ENCODE peak calls at places on chromosomes 2 and 18, in five cellular contexts. J, I, F, X and G are unnamed samples.

GRCh38 chr2:171723724-171724683 is 36.7 kb downstream of the DYNC1I2 start:
- DNase-seq in F (peak), I (peak), J (no peak), X (no peak), G (peak)

GRCh38 chr2:69811591-69811990 is 17.9 kb upstream of the GMCL1 start:
- DNase-seq in F (no peak), I (no peak), X (no peak), J (no peak), G (no peak)

GRCh38 chr2:160332318-160332717 is 132.2 kb upstream of the ITGB6 start:
- DNase-seq in F (peak), I (no peak), J (peak), X (no peak), G (no peak)

GRCh38 chr2:168171069-168171762 is 76.2 kb downstream of the STK39 start:
- DNase-seq in X (no peak), J (no peak), F (no peak), I (no peak), G (no peak)

GRCh38 chr2:157438907-157439791 is 4.7 kb downstream of the CYTIP start:
- DNase-seq in X (no peak), F (no peak), J (no peak), I (no peak), G (no peak)

GRCh38 chr2:128304715-128305554 is 13.7 kb downstream of the HS6ST1 start:
- DNase-seq in I (peak), J (peak), F (peak), X (no peak), G (no peak)

GRCh38 chr18:60413944-60414547 is 41.5 kb upstream of the MC4R start:
- DNase-seq in I (peak), F (peak), X (peak), J (peak), G (no peak)

GRCh38 chr2:208392300-208392699 is 14.3 kb upstream of the PTH2R start:
- DNase-seq in J (no peak), F (no peak), I (no peak), X (no peak), G (no peak)

GRCh38 chr2:220034356-220035121 is 407.1 kb downstream of the SLC4A3 start:
- DNase-seq in J (peak), X (no peak), F (peak), I (no peak), G (no peak)

GRCh38 chr18:44543387-44543786 is 137.3 kb upstream of the SETBP1 start:
- DNase-seq in X (no peak), I (no peak), J (no peak), F (no peak), G (no peak)

GRCh38 chr2:9264301-9264700 is 57.7 kb downstream of the ASAP2 start:
- DNase-seq in I (no peak), J (no peak), X (no peak), F (peak), G (no peak)

GRCh38 chr2:118086024-118086633 is 2.1 kb upstream of the INSIG2 start:
- DNase-seq in I (no peak), J (no peak), X (no peak), F (no peak), G (no peak)

GRCh38 chr2:3827673-3828575 is 124.5 kb downstream of the DCDC2C start:
- DNase-seq in J (no peak), X (no peak), I (no peak), F (peak), G (no peak)

GRCh38 chr2:173652311-173652710 is 297.6 kb downstream of the CDCA7 start:
- DNase-seq in F (peak), I (no peak), X (no peak), J (peak), G (no peak)

GRCh38 chr2:127371037-127371436 is 16.7 kb downstream of the MAP3K2 start:
- DNase-seq in X (no peak), J (no peak), F (no peak), I (no peak), G (no peak)

GRCh38 chr2:146917430-146918037 is 927.3 kb upstream of the ACVR2A start:
- DNase-seq in J (no peak), F (no peak), I (no peak), X (no peak), G (no peak)

GRCh38 chr2:66573412-66573811 is 138.5 kb downstream of the MEIS1 start:
- DNase-seq in X (peak), J (no peak), F (peak), I (peak), G (no peak)

GRCh38 chr2:120740375-120740764 is 4.7 kb downstream of the GLI2 start:
- DNase-seq in X (peak), F (no peak), I (peak), J (no peak), G (peak)

GRCh38 chr2:64945973-64946736 is 43.0 kb upstream of the SLC1A4 start:
- DNase-seq in J (peak), I (no peak), X (no peak), F (peak), G (no peak)

GRCh38 chr18:46641917-46642316 is 15.1 kb downstream of the LOXHD1 start:
- DNase-seq in X (no peak), J (no peak), F (no peak), I (no peak), G (no peak)

GRCh38 chr2:189770590-189771322 is 8.2 kb upstream of the OSGEPL1 start:
- DNase-seq in I (no peak), J (no peak), F (no peak), X (no peak), G (no peak)

GRCh38 chr18:80046961-80047541 is 12.8 kb downstream of the RBFA start:
- DNase-seq in I (no peak), F (no peak), J (no peak), X (no peak), G (no peak)

GRCh38 chr2:79935771-79936657 is 368.5 kb downstream of the LRRTM1 start:
- DNase-seq in X (no peak), J (peak), I (peak), F (peak), G (peak)

DNA sequence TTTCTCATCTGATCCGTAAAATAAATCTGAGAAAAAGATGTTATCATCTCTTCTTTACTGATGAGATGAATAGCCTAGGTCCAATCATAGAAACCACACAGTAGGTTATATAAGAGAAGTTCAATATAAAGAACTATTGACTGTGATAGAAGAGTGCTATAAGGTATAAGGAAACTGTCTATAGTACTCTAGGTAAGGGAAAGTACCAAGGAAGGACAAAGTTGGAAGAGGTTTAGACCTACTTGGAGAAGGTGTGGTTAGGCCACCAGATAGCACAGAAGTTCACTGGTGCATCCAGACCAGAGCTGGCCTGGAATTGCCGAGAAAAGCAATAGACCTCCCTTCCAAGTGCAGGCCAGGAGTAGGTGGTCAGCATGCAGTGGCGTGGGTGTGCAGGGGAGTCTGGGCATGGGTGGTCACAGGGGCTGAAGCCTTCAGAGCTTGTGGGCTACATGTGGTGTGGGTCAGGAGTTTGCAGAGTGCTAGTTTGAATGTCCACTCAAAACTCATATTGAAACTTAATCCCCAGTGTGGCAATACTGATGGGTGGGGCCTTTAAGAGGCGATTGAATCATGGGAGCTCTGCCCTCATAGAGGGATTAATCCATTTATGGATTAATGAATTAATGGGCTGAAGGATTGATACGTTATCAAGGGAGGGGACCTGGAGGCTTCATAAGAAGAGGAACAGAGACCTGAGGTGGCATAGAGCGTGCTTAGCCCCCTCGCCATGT is 86.3 kb downstream of the ALPK2 start:
- DNase-seq in F (no peak), X (no peak), I (no peak), J (no peak), G (no peak)
- H4K91ac ChIP-seq in F (peak), X (peak), I (no peak), J (no peak), G (no peak)

GRCh38 chr18:10056506-10056905 is 142.7 kb downstream of the VAPA start:
- DNase-seq in F (no peak), I (no peak), J (no peak), X (no peak), G (no peak)

GRCh38 chr18:10057401-10057800 is 143.6 kb downstream of the VAPA start:
- DNase-seq in X (no peak), F (no peak), J (no peak), I (no peak), G (no peak)

GRCh38 chr18:10059610-10060468 is 146.0 kb downstream of the VAPA start:
- DNase-seq in J (no peak), F (peak), I (no peak), X (no peak), G (no peak)

GRCh38 chr18:10060469-10060782 is 146.6 kb downstream of the VAPA start:
- DNase-seq in J (no peak), X (no peak), I (no peak), F (no peak), G (no peak)

DNA sequence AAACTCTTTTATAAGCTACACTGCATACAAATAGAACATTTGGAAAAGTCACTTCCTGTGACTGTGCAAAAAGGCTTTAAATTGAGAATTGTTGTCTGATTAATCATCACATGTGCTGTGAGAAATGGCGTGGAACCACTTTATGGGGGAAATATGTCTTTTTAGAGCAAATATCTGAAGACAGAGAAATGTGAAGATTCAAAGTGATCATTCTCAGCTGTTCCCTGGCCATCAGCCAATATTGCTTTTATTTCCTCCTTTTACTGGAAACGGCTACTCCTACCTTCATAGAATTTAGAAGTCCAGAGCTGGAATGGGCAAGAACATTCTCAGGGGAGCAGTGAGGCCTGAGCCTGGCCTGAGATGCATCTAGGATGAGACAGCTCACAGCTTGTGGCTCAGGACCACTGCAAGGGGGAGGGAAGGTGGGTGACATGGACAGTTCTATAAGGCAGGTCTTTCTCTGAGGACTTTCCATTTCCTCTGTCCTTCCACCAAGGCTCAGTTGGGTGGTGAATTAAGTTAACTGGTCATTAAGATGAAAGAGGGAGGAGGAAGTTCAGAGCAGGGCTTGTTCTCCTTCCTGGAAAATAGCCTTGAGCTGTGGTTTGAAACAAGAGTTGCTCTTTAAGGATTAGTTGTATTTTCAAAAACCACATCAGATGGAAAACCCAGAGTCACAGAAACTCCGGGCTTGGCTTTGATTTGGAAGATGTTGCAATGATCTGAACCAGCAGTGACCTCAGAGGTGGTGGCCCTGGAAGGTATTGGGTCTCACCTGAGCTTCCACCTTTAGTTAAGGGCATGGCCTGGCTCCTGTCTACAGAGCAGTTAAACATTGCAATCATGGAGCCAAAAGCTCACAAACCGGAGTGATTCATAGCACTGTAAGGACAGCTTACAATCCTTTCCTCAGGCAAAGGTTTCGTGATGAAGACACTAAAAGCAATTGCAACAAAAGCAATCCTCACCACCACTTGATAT is 144.3 kb downstream of the VAPA start:
- DNase-seq in X (no peak), I (no peak), F (peak), J (peak), G (no peak)
- H2AK5ac ChIP-seq in X (no peak), I (no peak), F (peak), J (peak), G (no peak)

GRCh38 chr2:5076599-5076998 is 615.6 kb upstream of the SOX11 start:
- DNase-seq in X (no peak), F (no peak), J (no peak), I (peak), G (no peak)
- H2BK15ac ChIP-seq in X (no peak), F (no peak), J (no peak), I (no peak), G (no peak)

GRCh38 chr18:2655954-2656236 is 369 bp downstream of the SMCHD1 start:
- DNase-seq in F (no peak), J (no peak), I (no peak), X (no peak), G (no peak)
- H4K91ac ChIP-seq in F (peak), J (peak), I (no peak), X (no peak), G (no peak)

GRCh38 chr2:158968396-158969161 is at the start of gene TANC1:
- DNase-seq in I (peak), J (peak), F (peak), X (peak), G (peak)

GRCh38 chr2:158966321-158966720 is 2.1 kb upstream of the TANC1 start:
- DNase-seq in F (peak), I (no peak), X (no peak), J (peak), G (no peak)

GRCh38 chr2:158967114-158967730 is 1.2 kb upstream of the TANC1 start:
- DNase-seq in X (peak), F (no peak), J (peak), I (peak), G (no peak)

GRCh38 chr2:158969162-158969716 is 799 bp downstream of the TANC1 start:
- DNase-seq in X (peak), J (no peak), F (no peak), I (no peak), G (peak)

GRCh38 chr2:158967731-158968395 is 577 bp upstream of the TANC1 start:
- DNase-seq in I (peak), X (peak), J (peak), F (peak), G (peak)
- H2AK5ac ChIP-seq in I (no peak), X (no peak), J (no peak), F (no peak), G (no peak)